ENCODE peak calls at places on chromosomes 5 and 9, in nine cellular contexts. A is endodermal cell, B is OCI-LY7, Z is Calu3, W is brain microvascular endothelial cell, L is uterus, V is colonic mucosa, D is lower lobe of right lung, E is sigmoid colon. K is an unnamed sample.

GRCh38 chr5:2759696-2760461 is 8.4 kb upstream of the IRX2 start:
- DNase-seq in A (no peak), V (no peak), D (no peak), W (no peak), E (no peak), B (no peak), L (no peak), Z (no peak), K (no peak)

GRCh38 chr9:126605792-126606482 is 7.8 kb upstream of the LMX1B start:
- DNase-seq in E (no peak), Z (no peak), L (no peak), D (no peak), B (no peak), V (no peak), A (no peak), W (no peak), K (no peak)

GRCh38 chr5:35324201-35324600 is 93.9 kb upstream of the PRLR start:
- DNase-seq in V (no peak), E (no peak), B (no peak), W (no peak), D (no peak), A (no peak), Z (no peak), L (no peak), K (no peak)

GRCh38 chr5:123265551-123265950 is 157.7 kb downstream of the CEP120 start:
- DNase-seq in A (no peak), V (no peak), L (no peak), B (no peak), Z (no peak), D (no peak), W (no peak), E (no peak), K (no peak)

GRCh38 chr5:2860101-2860500 is 108.6 kb upstream of the IRX2 start:
- DNase-seq in E (peak; percentile 33), B (no peak), L (no peak), A (no peak), Z (no peak), V (no peak), W (no peak), D (no peak), K (no peak)

GRCh38 chr5:134512661-134512999 is 12.8 kb upstream of the JADE2 start:
- DNase-seq in W (no peak), B (no peak), V (no peak), E (no peak), D (no peak), Z (no peak), L (no peak), A (no peak), K (no peak)

GRCh38 chr5:78605611-78606010 is 43.0 kb downstream of the LHFPL2 start:
- DNase-seq in D (no peak), Z (no peak), V (no peak), E (no peak), L (no peak), A (no peak), B (no peak), W (no peak), K (no peak)

GRCh38 chr9:26955222-26955903 is 849 bp upstream of the IFT74 start:
- DNase-seq in D (no peak), Z (no peak), V (peak; percentile 57), B (peak; percentile 7), W (no peak), E (no peak), L (no peak), A (no peak), K (no peak)

GRCh38 chr9:130285271-130285670 is 19.7 kb downstream of the HMCN2 start:
- DNase-seq in D (no peak), E (no peak), V (no peak), B (no peak), Z (no peak), W (no peak), A (no peak), L (no peak), K (no peak)

GRCh38 chr9:4590430-4591122 is 71.5 kb upstream of the PLPP6 start:
- DNase-seq in D (no peak), B (no peak), W (no peak), E (no peak), V (no peak), A (no peak), Z (no peak), L (peak; percentile 20), K (no peak)

GRCh38 chr5:157312492-157312891 is 46.6 kb downstream of the CYFIP2 start:
- DNase-seq in B (peak; percentile 72), L (no peak), E (no peak), W (peak; percentile 61), V (peak; percentile 26), Z (peak; percentile 56), D (no peak), A (peak; percentile 74), K (no peak)

GRCh38 chr5:131786036-131786435 is 10.8 kb downstream of the FNIP1 start:
- DNase-seq in E (no peak), A (no peak), Z (no peak), D (no peak), V (no peak), B (no peak), W (no peak), L (no peak), K (no peak)

GRCh38 chr5:126402591-126402990 is 20.6 kb upstream of the GRAMD2B start:
- DNase-seq in E (no peak), Z (no peak), V (no peak), W (no peak), A (no peak), D (no peak), B (no peak), L (no peak), K (no peak)

GRCh38 chr5:110345623-110346022 is 380.8 kb downstream of the TMEM232 start:
- DNase-seq in B (no peak), D (no peak), A (no peak), V (no peak), E (no peak), W (no peak), L (no peak), Z (no peak), K (no peak)

GRCh38 chr5:179530069-179530998 is 20.0 kb upstream of the RUFY1 start:
- DNase-seq in A (peak; percentile 90), W (peak; percentile 15), E (peak; percentile 86), Z (no peak), B (no peak), D (peak; percentile 79), V (peak; percentile 68), L (peak; percentile 67), K (no peak)

GRCh38 chr5:82512025-82512424 is 233.9 kb upstream of the RPS23 start:
- DNase-seq in E (no peak), L (no peak), A (no peak), B (no peak), W (peak; percentile 12), Z (no peak), D (no peak), V (no peak), K (no peak)

GRCh38 chr9:19998153-19998552 is 209.3 kb upstream of the SLC24A2 start:
- DNase-seq in W (peak; percentile 64), Z (no peak), V (no peak), A (no peak), B (peak; percentile 41), L (no peak), D (no peak), E (no peak), K (no peak)

GRCh38 chr9:98147582-98147981 is 28.6 kb upstream of the TRIM14 start:
- DNase-seq in E (no peak), D (no peak), L (no peak), W (no peak), B (no peak), V (no peak), Z (no peak), A (no peak), K (no peak)

GRCh38 chr9:108475813-108476212 is 380.0 kb downstream of the ACTL7B start:
- DNase-seq in L (no peak), B (no peak), Z (no peak), D (no peak), A (no peak), W (no peak), E (no peak), V (no peak), K (no peak)

GRCh38 chr9:136808781-136809158 is 1.0 kb downstream of the RABL6 start:
- DNase-seq in V (no peak), A (no peak), Z (no peak), D (peak; percentile 5), W (no peak), B (no peak), E (no peak), L (no peak), K (no peak)

GRCh38 chr5:173790177-173790719 is 97.9 kb upstream of the CPEB4 start:
- DNase-seq in W (no peak), V (no peak), B (peak; percentile 71), E (peak; percentile 30), Z (no peak), D (no peak), A (no peak), L (no peak), K (no peak)

GRCh38 chr5:157915638-157916037 is 56.7 kb upstream of the CLINT1 start:
- DNase-seq in W (peak; percentile 41), L (peak; percentile 53), Z (peak; percentile 62), V (peak; percentile 71), A (no peak), E (peak; percentile 94), B (peak; percentile 26), D (peak; percentile 91), K (no peak)

GRCh38 chr9:74444389-74444788 is 52.7 kb upstream of the RORB start:
- DNase-seq in E (no peak), A (no peak), Z (no peak), V (no peak), W (no peak), B (no peak), D (no peak), L (no peak), K (no peak)
- TF ChIP-seq CTCF in E (no peak), A (no peak), Z (no peak), V (no peak), W (no peak), B (no peak), D (no peak), L (no peak), K (no peak)

GRCh38 chr5:51148437-51148836 is 234.8 kb upstream of the ISL1 start:
- DNase-seq in V (no peak), A (no peak), Z (no peak), B (no peak), W (no peak), E (no peak), D (no peak), L (no peak), K (no peak)
- TF ChIP-seq CTCF in V (no peak), A (no peak), Z (no peak), B (no peak), W (no peak), E (no peak), D (no peak), L (no peak), K (no peak)

GRCh38 chr9:115616666-115617239 is 498.8 kb upstream of the TNC start:
- DNase-seq in Z (no peak), V (no peak), W (no peak), D (no peak), B (no peak), A (no peak), E (no peak), L (no peak), K (no peak)
- TF ChIP-seq CTCF in Z (no peak), V (no peak), W (no peak), D (no peak), B (no peak), A (no peak), E (no peak), L (no peak), K (no peak)

DNA sequence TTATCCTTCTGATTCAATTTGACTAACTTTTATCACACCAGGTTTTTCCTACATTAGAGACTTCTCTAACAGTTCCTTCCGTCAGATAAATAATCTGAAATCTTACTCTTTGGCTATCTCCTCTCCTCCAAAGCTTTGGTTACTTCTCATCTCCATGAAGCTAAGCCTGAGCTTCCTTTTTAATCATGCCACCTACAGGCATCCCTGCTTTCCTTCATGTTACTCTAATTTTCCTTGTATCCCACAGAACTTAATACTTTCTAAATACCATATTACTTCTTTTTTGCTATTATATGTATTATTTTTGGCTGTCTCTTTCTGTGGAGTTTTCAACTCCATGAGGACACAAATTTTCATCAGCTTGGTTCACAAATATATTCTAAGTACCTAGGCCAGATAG is 49.7 kb downstream of the C9 start:
- DNase-seq in E (no peak), A (no peak), Z (no peak), V (no peak), D (no peak), L (no peak), B (no peak), W (no peak), K (no peak)
- TF ChIP-seq CTCF in E (no peak), A (peak; percentile 51), Z (no peak), V (no peak), D (no peak), L (no peak), B (no peak), W (peak; percentile 0), K (no peak)